ENCODE peak calls at places on chromosomes 12 and 14, in eight cellular contexts. J, U, I, X, S, G, W and L are unnamed samples.

GRCh38 chr14:61296707-61297502 is 15.8 kb upstream of the TMEM30B start:
- DNase-seq in J (peak), U (no peak), I (peak), X (peak), S (peak), G (no peak), W (peak), L (no peak)

GRCh38 chr14:61963926-61964325 is 201.7 kb downstream of the SNAPC1 start:
- DNase-seq in J (no peak), U (no peak), I (no peak), X (no peak), S (no peak), G (no peak), W (no peak), L (no peak)

GRCh38 chr14:69077841-69078240 is 75.1 kb downstream of the DCAF5 start:
- DNase-seq in J (no peak), U (no peak), I (peak), X (no peak), S (peak), G (no peak), W (no peak), L (no peak)

GRCh38 chr14:105844810-105845724 is 318.7 kb downstream of the TMEM121 start:
- DNase-seq in J (no peak), U (no peak), I (no peak), X (no peak), S (no peak), G (no peak), W (no peak), L (no peak)

GRCh38 chr14:68094158-68094557 is 274.6 kb downstream of the RAD51B start:
- DNase-seq in J (no peak), U (no peak), I (peak), X (no peak), S (no peak), G (no peak), W (no peak), L (no peak)

GRCh38 chr14:97120204-97121120 is 323.3 kb downstream of the VRK1 start:
- DNase-seq in J (no peak), U (no peak), I (peak), X (no peak), S (no peak), G (peak), W (peak), L (no peak)

GRCh38 chr12:111788178-111788654 is 21.5 kb downstream of the ALDH2 start:
- DNase-seq in J (peak), U (no peak), I (peak), X (no peak), S (no peak), G (no peak), W (no peak), L (no peak)

GRCh38 chr12:67274186-67274585 is 5.0 kb downstream of the CAND1 start:
- DNase-seq in J (peak), U (no peak), I (no peak), X (no peak), S (no peak), G (no peak), W (no peak), L (no peak)

GRCh38 chr14:31966896-31967668 is 110.0 kb upstream of the ARHGAP5 start:
- DNase-seq in J (no peak), U (no peak), I (no peak), X (no peak), S (no peak), G (no peak), W (no peak), L (no peak)

GRCh38 chr14:97712471-97712870 is 915.3 kb downstream of the VRK1 start:
- DNase-seq in J (no peak), U (no peak), I (no peak), X (no peak), S (no peak), G (no peak), W (no peak), L (no peak)

GRCh38 chr14:75018684-75019083 is 16.0 kb downstream of the EIF2B2 start:
- DNase-seq in J (no peak), U (no peak), I (no peak), X (no peak), S (no peak), G (no peak), W (no peak), L (no peak)

GRCh38 chr12:130419116-130419515 is 81.4 kb downstream of the PIWIL1 start:
- DNase-seq in J (no peak), U (no peak), I (no peak), X (no peak), S (no peak), G (no peak), W (no peak), L (no peak)

GRCh38 chr12:54019111-54019811 is 9.0 kb upstream of the HOXC6 start:
- DNase-seq in J (no peak), U (no peak), I (peak), X (no peak), S (no peak), G (no peak), W (no peak), L (no peak)